ENCODE peak calls at places on chromosomes 13 and 19, in six cellular contexts. B, Y, I, Z, D and A are unnamed samples.

GRCh38 chr19:13228561-13228960 is 78.3 kb downstream of the IER2 start:
- DNase-seq in Z (no peak), Y (peak), B (no peak), I (no peak), D (no peak), A (no peak)

GRCh38 chr13:63427170-63427569 is 2011.5 kb upstream of the PCDH20 start:
- DNase-seq in D (no peak), Z (no peak), I (no peak), B (no peak), Y (no peak), A (no peak)

GRCh38 chr13:80084086-80084676 is 256.7 kb downstream of the SPRY2 start:
- DNase-seq in Z (no peak), D (peak), B (no peak), Y (peak), I (no peak), A (no peak)

GRCh38 chr19:1109032-1109541 is 5.3 kb downstream of the GPX4 start:
- DNase-seq in B (peak), D (no peak), Z (no peak), I (no peak), Y (no peak), A (no peak)

GRCh38 chr19:2176336-2176994 is 12.7 kb downstream of the DOT1L start:
- DNase-seq in D (no peak), I (no peak), Z (no peak), Y (no peak), B (no peak), A (no peak)

GRCh38 chr19:49395581-49396407 is 7.7 kb downstream of the KASH5 start:
- DNase-seq in B (no peak), D (no peak), I (no peak), Z (no peak), Y (no peak), A (no peak)

GRCh38 chr13:75437582-75438318 is 44.2 kb downstream of the TBC1D4 start:
- DNase-seq in I (no peak), B (no peak), Y (no peak), Z (no peak), D (peak), A (no peak)

GRCh38 chr19:41422456-41422855 is 4.7 kb downstream of the B3GNT8 start:
- DNase-seq in D (no peak), I (no peak), Z (no peak), Y (no peak), B (no peak), A (no peak)

GRCh38 chr19:39480337-39481228 is at the start of gene TIMM50:
- DNase-seq in D (peak), B (peak), Y (peak), I (peak), Z (peak), A (peak)

GRCh38 chr13:73765651-73766384 is 368.4 kb downstream of the KLF12 start:
- DNase-seq in I (peak), B (peak), Y (peak), Z (peak), D (peak), A (peak)

GRCh38 chr13:24050292-24050711 is 110.2 kb upstream of the SPATA13 start:
- DNase-seq in B (peak), D (peak), I (no peak), Z (peak), Y (no peak), A (no peak)